ENCODE peak calls at places on chromosomes 12 and 14, in seven cellular contexts. One of them, this sample, is unnamed.

GRCh38 chr12:109739747-109740693 is 26.4 kb downstream of the FAM222A start:
- DNase-seq in AG04449: no peak
- DNase-seq in Panc1: no peak
- DNase-seq in astrocyte of the spinal cord: no peak
- DNase-seq in type B pancreatic cell: no peak
- DNase-seq in NB4: peak
- DNase-seq in HFFc6: no peak
- DNase-seq in this sample: no peak

GRCh38 chr14:22555573-22556011 is 33.4 kb downstream of the DAD1 start:
- DNase-seq in AG04449: no peak
- DNase-seq in Panc1: no peak
- DNase-seq in astrocyte of the spinal cord: no peak
- DNase-seq in type B pancreatic cell: no peak
- DNase-seq in NB4: peak
- DNase-seq in HFFc6: no peak
- DNase-seq in this sample: no peak

GRCh38 chr12:52629251-52630103 is 11.1 kb upstream of the KRT73 start:
- DNase-seq in AG04449: no peak
- DNase-seq in Panc1: no peak
- DNase-seq in astrocyte of the spinal cord: no peak
- DNase-seq in type B pancreatic cell: peak
- DNase-seq in NB4: no peak
- DNase-seq in HFFc6: no peak
- DNase-seq in this sample: peak

GRCh38 chr12:46831335-46832083 is 5.7 kb upstream of the SLC38A4 start:
- DNase-seq in AG04449: no peak
- DNase-seq in Panc1: no peak
- DNase-seq in astrocyte of the spinal cord: peak
- DNase-seq in type B pancreatic cell: no peak
- DNase-seq in NB4: no peak
- DNase-seq in HFFc6: no peak
- DNase-seq in this sample: no peak

GRCh38 chr12:12511021-12511783 is 51.5 kb downstream of the DUSP16 start:
- DNase-seq in AG04449: no peak
- DNase-seq in Panc1: no peak
- DNase-seq in astrocyte of the spinal cord: no peak
- DNase-seq in type B pancreatic cell: no peak
- DNase-seq in NB4: no peak
- DNase-seq in HFFc6: no peak
- DNase-seq in this sample: no peak

GRCh38 chr12:90064759-90065158 is 356.1 kb upstream of the ATP2B1 start:
- DNase-seq in AG04449: no peak
- DNase-seq in Panc1: no peak
- DNase-seq in astrocyte of the spinal cord: no peak
- DNase-seq in type B pancreatic cell: no peak
- DNase-seq in NB4: no peak
- DNase-seq in HFFc6: no peak
- DNase-seq in this sample: no peak

GRCh38 chr12:56198836-56199235 is 9.6 kb upstream of the SMARCC2 start:
- DNase-seq in AG04449: no peak
- DNase-seq in Panc1: no peak
- DNase-seq in astrocyte of the spinal cord: no peak
- DNase-seq in type B pancreatic cell: no peak
- DNase-seq in NB4: no peak
- DNase-seq in HFFc6: peak
- DNase-seq in this sample: no peak

GRCh38 chr14:91140672-91141071 is 26.8 kb downstream of the DGLUCY start:
- DNase-seq in AG04449: no peak
- DNase-seq in Panc1: no peak
- DNase-seq in astrocyte of the spinal cord: peak
- DNase-seq in type B pancreatic cell: no peak
- DNase-seq in NB4: no peak
- DNase-seq in HFFc6: no peak
- DNase-seq in this sample: no peak

GRCh38 chr12:56080556-56081138 is 682 bp downstream of the ERBB3 start:
- DNase-seq in AG04449: no peak
- DNase-seq in Panc1: no peak
- DNase-seq in astrocyte of the spinal cord: no peak
- DNase-seq in type B pancreatic cell: no peak
- DNase-seq in NB4: no peak
- DNase-seq in HFFc6: no peak
- DNase-seq in this sample: no peak

DNA sequence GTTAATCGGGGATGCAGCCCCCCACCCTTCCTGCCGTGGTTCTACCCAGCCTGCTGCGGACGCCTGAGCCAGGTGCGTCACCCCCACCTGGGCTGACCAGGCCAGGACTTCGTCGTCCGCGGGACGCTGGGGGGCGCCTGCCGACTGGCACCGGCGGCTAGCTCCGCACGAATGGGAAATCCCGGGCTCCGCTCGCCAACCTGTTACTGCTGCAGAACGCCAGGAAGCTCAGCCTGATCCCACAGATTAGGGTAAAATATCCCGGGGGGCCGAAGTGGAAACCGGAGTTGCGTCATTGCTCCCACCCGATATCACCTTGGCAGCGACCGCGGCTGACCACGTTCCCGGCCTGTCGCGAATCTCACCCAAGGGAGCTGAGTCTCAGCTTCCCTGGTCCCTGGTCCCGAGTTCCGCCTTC is 528 bp upstream of the VDR start:
- DNase-seq in AG04449: no peak
- DNase-seq in Panc1: no peak
- DNase-seq in astrocyte of the spinal cord: peak
- DNase-seq in type B pancreatic cell: no peak
- DNase-seq in NB4: no peak
- DNase-seq in HFFc6: no peak
- DNase-seq in this sample: no peak
- TF ChIP-seq CTCF in AG04449: peak
- TF ChIP-seq CTCF in Panc1: peak
- TF ChIP-seq CTCF in astrocyte of the spinal cord: peak
- TF ChIP-seq CTCF in type B pancreatic cell: peak
- TF ChIP-seq CTCF in NB4: no peak
- TF ChIP-seq CTCF in HFFc6: peak
- TF ChIP-seq CTCF in this sample: peak

GRCh38 chr12:105716621-105717020 is 386.1 kb downstream of the C12orf75 start:
- DNase-seq in AG04449: no peak
- DNase-seq in Panc1: no peak
- DNase-seq in astrocyte of the spinal cord: no peak
- DNase-seq in type B pancreatic cell: no peak
- DNase-seq in NB4: no peak
- DNase-seq in HFFc6: no peak
- DNase-seq in this sample: no peak

GRCh38 chr12:105713901-105714300 is 383.4 kb downstream of the C12orf75 start:
- DNase-seq in AG04449: no peak
- DNase-seq in Panc1: no peak
- DNase-seq in astrocyte of the spinal cord: no peak
- DNase-seq in type B pancreatic cell: no peak
- DNase-seq in NB4: no peak
- DNase-seq in HFFc6: no peak
- DNase-seq in this sample: no peak
- TF ChIP-seq CTCF in AG04449: no peak
- TF ChIP-seq CTCF in Panc1: no peak
- TF ChIP-seq CTCF in astrocyte of the spinal cord: no peak
- TF ChIP-seq CTCF in type B pancreatic cell: no peak
- TF ChIP-seq CTCF in NB4: no peak
- TF ChIP-seq CTCF in HFFc6: no peak
- TF ChIP-seq CTCF in this sample: no peak

DNA sequence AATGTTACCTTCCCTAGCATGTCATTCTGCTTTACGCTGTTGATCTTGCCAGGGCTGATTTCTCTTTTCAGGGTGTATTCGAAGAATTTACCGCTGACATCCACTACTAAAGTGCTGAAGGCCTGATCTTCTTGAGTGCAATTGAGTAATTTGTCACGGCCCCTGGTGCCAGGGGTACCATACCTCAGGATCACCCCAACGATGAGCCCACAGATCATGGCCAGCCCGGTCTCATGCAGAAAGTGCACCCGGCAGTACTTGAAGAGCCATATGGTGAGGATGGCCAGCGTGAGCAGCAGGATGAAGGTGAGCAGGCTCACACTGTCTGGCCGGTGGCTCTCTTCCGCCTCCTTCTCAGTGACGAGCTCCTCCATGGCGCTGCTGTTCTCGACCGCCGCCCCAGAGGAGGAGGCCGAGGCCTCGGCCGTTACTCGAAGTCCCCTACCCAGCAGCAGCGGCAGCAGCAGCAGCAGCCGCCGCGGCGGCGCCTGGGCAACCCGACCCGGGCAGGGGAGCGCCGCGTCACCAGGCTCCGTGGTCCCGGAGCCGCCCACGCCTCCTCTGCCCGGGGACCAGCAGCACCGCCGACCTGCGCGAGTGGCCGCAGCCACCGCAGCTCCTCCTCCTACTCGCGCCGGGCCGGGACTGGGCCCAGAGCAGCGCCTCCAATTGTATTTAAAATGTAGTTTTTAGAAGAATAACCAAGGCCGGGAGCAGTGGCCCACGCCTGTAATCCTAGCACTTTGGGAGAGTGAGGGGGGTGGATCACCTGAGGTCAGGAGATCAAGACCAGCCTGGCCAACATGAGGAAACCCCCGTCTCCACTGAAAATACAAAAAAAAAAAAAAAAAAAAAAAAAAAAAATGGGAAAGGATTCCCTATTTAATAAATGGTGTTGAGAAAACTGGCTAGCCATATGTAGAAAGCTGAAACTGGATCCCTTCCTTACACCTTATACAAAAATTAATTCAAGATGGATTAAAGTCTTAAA is 58.5 kb upstream of the TMPO start:
- DNase-seq in AG04449: no peak
- DNase-seq in Panc1: no peak
- DNase-seq in astrocyte of the spinal cord: peak
- DNase-seq in type B pancreatic cell: peak
- DNase-seq in NB4: peak
- DNase-seq in HFFc6: no peak
- DNase-seq in this sample: no peak
- TF ChIP-seq CTCF in AG04449: no peak
- TF ChIP-seq CTCF in Panc1: no peak
- TF ChIP-seq CTCF in astrocyte of the spinal cord: no peak
- TF ChIP-seq CTCF in type B pancreatic cell: no peak
- TF ChIP-seq CTCF in NB4: no peak
- TF ChIP-seq CTCF in HFFc6: no peak
- TF ChIP-seq CTCF in this sample: no peak

DNA sequence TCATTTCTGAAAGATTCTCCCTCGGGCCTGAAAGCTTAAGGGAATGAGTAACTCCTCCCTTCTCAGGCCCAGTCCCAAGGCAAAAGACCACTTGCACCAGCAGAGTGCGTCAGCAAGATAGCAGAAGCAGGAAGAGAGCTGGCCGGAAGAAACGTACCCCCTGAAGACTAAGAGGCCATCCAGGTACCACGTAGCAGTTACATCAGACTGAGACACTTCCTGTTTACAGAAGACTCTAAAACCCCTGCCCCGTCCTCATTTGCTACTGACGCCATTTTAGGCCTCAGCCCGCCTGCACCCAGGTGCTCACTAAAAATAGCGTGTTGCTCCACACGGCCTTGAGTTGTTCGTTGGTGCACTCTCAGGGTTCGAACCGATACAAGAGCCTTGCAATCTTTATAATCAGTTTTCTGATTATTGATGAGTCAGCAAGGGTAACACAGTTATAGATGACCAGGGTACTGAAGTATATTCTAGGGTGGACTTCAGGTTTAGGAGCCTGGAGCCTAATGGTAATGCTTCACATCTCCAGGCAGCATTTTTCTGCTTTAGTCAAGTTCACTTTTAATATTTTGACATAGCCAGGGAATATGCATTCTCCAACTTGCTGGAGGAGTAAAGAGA is 57.9 kb upstream of the CSRP2 start:
- DNase-seq in AG04449: no peak
- DNase-seq in Panc1: no peak
- DNase-seq in astrocyte of the spinal cord: no peak
- DNase-seq in type B pancreatic cell: no peak
- DNase-seq in NB4: peak
- DNase-seq in HFFc6: no peak
- DNase-seq in this sample: no peak
- TF ChIP-seq CTCF in AG04449: no peak
- TF ChIP-seq CTCF in Panc1: no peak
- TF ChIP-seq CTCF in astrocyte of the spinal cord: no peak
- TF ChIP-seq CTCF in type B pancreatic cell: no peak
- TF ChIP-seq CTCF in NB4: no peak
- TF ChIP-seq CTCF in HFFc6: no peak
- TF ChIP-seq CTCF in this sample: no peak

DNA sequence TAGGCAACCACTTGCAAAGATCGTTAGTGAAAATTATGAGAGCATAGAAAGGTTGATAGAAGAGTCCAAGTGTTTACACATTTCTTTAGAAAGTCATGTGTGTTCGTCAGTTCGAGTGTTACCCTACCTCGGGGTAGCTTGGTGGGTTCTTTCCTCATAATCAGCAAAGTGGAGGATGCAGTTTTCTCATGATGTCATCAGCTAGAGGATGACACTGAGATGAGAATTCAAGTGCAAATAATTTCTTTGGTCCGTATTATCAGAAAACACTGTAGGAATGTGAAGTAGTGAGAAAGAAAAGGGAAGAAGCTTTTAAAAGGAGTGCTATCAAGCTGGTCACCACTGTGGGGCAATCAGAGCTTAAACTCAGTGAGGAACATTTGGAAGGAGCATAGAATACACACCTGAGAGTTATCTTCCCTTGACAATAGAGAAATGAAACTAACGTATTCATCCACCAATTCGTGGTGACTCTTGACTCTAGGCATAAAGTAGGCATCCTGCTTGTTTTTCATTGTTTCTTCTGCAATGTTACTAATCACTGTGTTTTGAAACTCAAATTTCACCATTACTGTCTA is 1340.9 kb upstream of the TMEM132C start:
- DNase-seq in AG04449: no peak
- DNase-seq in Panc1: no peak
- DNase-seq in astrocyte of the spinal cord: no peak
- DNase-seq in type B pancreatic cell: no peak
- DNase-seq in NB4: peak
- DNase-seq in HFFc6: no peak
- DNase-seq in this sample: no peak
- TF ChIP-seq CTCF in AG04449: no peak
- TF ChIP-seq CTCF in Panc1: peak
- TF ChIP-seq CTCF in astrocyte of the spinal cord: no peak
- TF ChIP-seq CTCF in type B pancreatic cell: no peak
- TF ChIP-seq CTCF in NB4: no peak
- TF ChIP-seq CTCF in HFFc6: no peak
- TF ChIP-seq CTCF in this sample: no peak

This sample was measured in esophagus muscularis mucosa.